ENCODE peak calls at places on chromosomes 4 and X, in seven cellular contexts. P is fibroblast of the aortic adventitia, R is pancreas, Y is WERI-Rb-1, A is stomach, G is neural progenitor cell, J is tibial artery. O is an unnamed sample.

GRCh38 chrX:19257001-19257400 is 86.7 kb upstream of the PDHA1 start:
- DNase-seq in P (no peak), R (no peak), Y (no peak), A (no peak), G (no peak), J (no peak), O (no peak)

GRCh38 chr4:135418353-135418752 is 1216.8 kb upstream of the PABPC4L start:
- DNase-seq in P (peak; percentile 4), R (no peak), Y (peak; percentile 45), A (no peak), G (peak; percentile 26), J (no peak), O (no peak)

GRCh38 chr4:48462363-48462762 is 20.8 kb upstream of the SLC10A4 start:
- DNase-seq in P (no peak), R (no peak), Y (no peak), A (no peak), G (no peak), J (no peak), O (no peak)

GRCh38 chrX:16958356-16958755 is 11.9 kb downstream of the REPS2 start:
- DNase-seq in P (no peak), R (no peak), Y (no peak), A (no peak), G (peak; percentile 18), J (no peak), O (no peak)

GRCh38 chr4:39814403-39815185 is 116.7 kb downstream of the UBE2K start:
- DNase-seq in P (peak; percentile 38), R (no peak), Y (no peak), A (no peak), G (peak; percentile 26), J (no peak), O (no peak)

GRCh38 chr4:145792429-145792828 is 112.5 kb downstream of the C4orf51 start:
- DNase-seq in P (no peak), R (no peak), Y (no peak), A (no peak), G (no peak), J (no peak), O (no peak)

GRCh38 chrX:19303216-19303880 is 40.4 kb upstream of the PDHA1 start:
- DNase-seq in P (peak; percentile 78), R (no peak), Y (no peak), A (no peak), G (no peak), J (peak; percentile 79), O (no peak)

GRCh38 chr4:48780867-48781219 is 764 bp upstream of the FRYL start:
- DNase-seq in P (peak; percentile 60), R (no peak), Y (no peak), A (peak; percentile 59), G (no peak), J (peak; percentile 34), O (no peak)

GRCh38 chrX:46117234-46117633 is 428.0 kb downstream of the ZNF674 start:
- DNase-seq in P (no peak), R (peak; percentile 48), Y (no peak), A (no peak), G (no peak), J (no peak), O (no peak)

GRCh38 chr4:8853249-8853648 is 18.4 kb downstream of the HMX1 start:
- DNase-seq in P (no peak), R (no peak), Y (no peak), A (no peak), G (no peak), J (no peak), O (no peak)

GRCh38 chr4:82429728-82430192 is 502 bp downstream of the HNRNPDL start:
- DNase-seq in P (no peak), R (no peak), Y (no peak), A (no peak), G (peak; percentile 89), J (peak; percentile 32), O (no peak)

GRCh38 chr4:107579099-107579498 is 140.9 kb downstream of the PAPSS1 start:
- DNase-seq in P (no peak), R (no peak), Y (peak; percentile 50), A (no peak), G (no peak), J (no peak), O (no peak)

GRCh38 chr4:54271464-54271863 is 42.4 kb downstream of the PDGFRA start:
- DNase-seq in P (no peak), R (no peak), Y (no peak), A (no peak), G (no peak), J (no peak), O (no peak)

GRCh38 chrX:139559383-139560042 is 29.0 kb downstream of the F9 start:
- DNase-seq in P (peak; percentile 79), R (no peak), Y (peak; percentile 27), A (peak; percentile 36), G (peak; percentile 75), J (no peak), O (no peak)

GRCh38 chr4:158771776-158772175 is 3.0 kb downstream of the FNIP2 start:
- DNase-seq in P (no peak), R (no peak), Y (no peak), A (no peak), G (no peak), J (no peak), O (no peak)

GRCh38 chr4:13920901-13921300 is 293.4 kb upstream of the BOD1L1 start:
- DNase-seq in P (peak; percentile 100), R (no peak), Y (no peak), A (no peak), G (no peak), J (peak; percentile 29), O (no peak)

GRCh38 chr4:108126806-108127205 is 41.9 kb downstream of the LEF1 start:
- DNase-seq in P (no peak), R (no peak), Y (no peak), A (no peak), G (no peak), J (no peak), O (no peak)

GRCh38 chr4:23034726-23035125 is 342.0 kb downstream of the GBA3 start:
- DNase-seq in P (no peak), R (no peak), Y (no peak), A (no peak), G (no peak), J (no peak), O (no peak)

GRCh38 chrX:112968351-112969133 is 127.9 kb upstream of the AMOT start:
- DNase-seq in P (no peak), R (no peak), Y (no peak), A (no peak), G (no peak), J (no peak), O (no peak)

GRCh38 chrX:112852850-112853249 is 12.2 kb upstream of the AMOT start:
- DNase-seq in P (no peak), R (no peak), Y (no peak), A (no peak), G (no peak), J (no peak), O (no peak)

GRCh38 chr4:16467061-16467460 is 240.8 kb upstream of the TAPT1 start:
- DNase-seq in P (no peak), R (no peak), Y (no peak), A (no peak), G (no peak), J (no peak), O (no peak)

GRCh38 chrX:19876962-19877361 is 10.4 kb downstream of the SH3KBP1 start:
- DNase-seq in P (no peak), R (no peak), Y (no peak), A (no peak), G (no peak), J (no peak), O (no peak)

GRCh38 chrX:149908308-149908707 is 21.1 kb upstream of the HSFX4 start:
- DNase-seq in P (no peak), R (no peak), Y (no peak), A (no peak), G (no peak), J (no peak), O (no peak)

GRCh38 chr4:95548738-95549245 is at the start of gene UNC5C:
- DNase-seq in P (peak; percentile 69), R (peak; percentile 66), Y (peak; percentile 76), A (peak; percentile 36), G (peak; percentile 83), J (peak; percentile 84), O (peak; percentile 16)

GRCh38 chrX:95063554-95063953 is 1389.5 kb downstream of the FAM133A start:
- DNase-seq in P (peak; percentile 55), R (no peak), Y (no peak), A (no peak), G (no peak), J (no peak), O (no peak)

GRCh38 chr4:104818579-104818978 is 323.9 kb upstream of the CXXC4 start:
- DNase-seq in P (no peak), R (no peak), Y (no peak), A (no peak), G (no peak), J (no peak), O (no peak)

GRCh38 chr4:186248643-186249042 is 17.3 kb upstream of the F11 start:
- DNase-seq in P (no peak), R (no peak), Y (no peak), A (no peak), G (no peak), J (no peak), O (no peak)

GRCh38 chrX:119505945-119506344 is 37.7 kb downstream of the SLC25A5 start:
- DNase-seq in P (no peak), R (no peak), Y (no peak), A (no peak), G (no peak), J (no peak), O (no peak)

GRCh38 chr4:985123-985830 is 1.6 kb upstream of the IDUA start:
- DNase-seq in P (no peak), R (peak; percentile 92), Y (peak; percentile 91), A (peak; percentile 88), G (peak; percentile 82), J (peak; percentile 63), O (peak; percentile 80)

GRCh38 chrX:21708116-21708515 is 49.8 kb downstream of the SMPX start:
- DNase-seq in P (peak; percentile 25), R (no peak), Y (peak; percentile 21), A (no peak), G (no peak), J (no peak), O (no peak)
- TF ChIP-seq CTCF in P (peak; percentile 37), R (no peak), Y (peak; percentile 7), A (no peak), G (peak; percentile 30), J (no peak), O (peak; percentile 14)

GRCh38 chrX:100512471-100512870 is 72.3 kb upstream of the TNMD start:
- DNase-seq in P (peak; percentile 19), R (no peak), Y (no peak), A (no peak), G (peak; percentile 15), J (no peak), O (no peak)
- TF ChIP-seq CTCF in P (peak; percentile 66), R (peak; percentile 74), Y (peak; percentile 38), A (no peak), G (peak; percentile 61), J (peak; percentile 29), O (peak; percentile 42)

DNA sequence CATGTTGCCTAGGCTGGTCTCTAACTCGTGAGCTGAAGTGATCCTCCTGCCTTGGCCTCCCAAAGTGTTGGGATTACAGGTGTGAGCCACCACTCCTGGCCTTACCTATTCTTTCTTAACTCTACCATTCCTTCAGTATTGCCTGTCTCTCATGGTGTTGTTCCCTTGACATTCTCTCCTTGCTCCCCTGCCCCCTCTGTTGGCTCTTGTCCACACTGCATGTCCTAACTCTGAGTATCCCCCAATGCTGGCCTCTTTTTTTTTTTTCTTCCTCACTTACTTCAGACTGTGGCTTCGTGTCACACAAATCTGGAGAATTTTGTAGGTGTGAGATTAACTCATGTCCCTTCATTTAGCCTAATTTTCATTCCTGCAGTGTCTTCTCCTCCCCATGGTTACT is 22.9 kb upstream of the FRMPD4 start:
- DNase-seq in P (no peak), R (no peak), Y (peak; percentile 20), A (no peak), G (peak; percentile 45), J (no peak), O (no peak)
- TF ChIP-seq CTCF in P (no peak), R (no peak), Y (peak; percentile 38), A (no peak), G (peak; percentile 57), J (no peak), O (no peak)

GRCh38 chr4:10178763-10179162 is 62.2 kb upstream of the WDR1 start:
- DNase-seq in P (no peak), R (no peak), Y (no peak), A (no peak), G (no peak), J (no peak), O (no peak)
- TF ChIP-seq CTCF in P (no peak), R (no peak), Y (no peak), A (no peak), G (no peak), J (no peak), O (no peak)